ENCODE peak calls at places on chromosomes 3 and 15, in ten cellular contexts. R, A, U, I, E, J, W, H, B and Y are unnamed samples.

GRCh38 chr15:39130556-39131379 is 450.1 kb upstream of the THBS1 start:
- DNase-seq in R (peak), A (no peak), U (no peak), I (no peak), E (no peak), J (no peak), W (no peak), H (no peak), B (no peak), Y (no peak)

GRCh38 chr3:131794766-131795381 is 239.9 kb downstream of the CPNE4 start:
- DNase-seq in R (peak), A (no peak), U (no peak), I (no peak), E (peak), J (no peak), W (peak), H (peak), B (peak), Y (no peak)

GRCh38 chr3:15055019-15055557 is 10.0 kb downstream of the MRPS25 start:
- DNase-seq in R (no peak), A (no peak), U (no peak), I (peak), E (no peak), J (peak), W (peak), H (peak), B (no peak), Y (no peak)

GRCh38 chr15:73908030-73908821 is 18.0 kb upstream of the LOXL1 start:
- DNase-seq in R (peak), A (peak), U (no peak), I (peak), E (peak), J (peak), W (peak), H (peak), B (peak), Y (peak)

GRCh38 chr3:81485444-81485865 is 276.0 kb downstream of the GBE1 start:
- DNase-seq in R (no peak), A (no peak), U (no peak), I (no peak), E (no peak), J (no peak), W (peak), H (peak), B (peak), Y (no peak)

GRCh38 chr3:170726976-170727661 is 141.2 kb upstream of the SLC7A14 start:
- DNase-seq in R (peak), A (no peak), U (peak), I (no peak), E (no peak), J (no peak), W (peak), H (no peak), B (no peak), Y (no peak)

GRCh38 chr3:149390316-149390715 is 12.9 kb upstream of the TM4SF1 start:
- DNase-seq in R (no peak), A (no peak), U (no peak), I (no peak), E (no peak), J (no peak), W (no peak), H (no peak), B (no peak), Y (no peak)

GRCh38 chr3:51819709-51820406 is 40.8 kb upstream of the IQCF6 start:
- DNase-seq in R (no peak), A (no peak), U (no peak), I (no peak), E (no peak), J (no peak), W (no peak), H (no peak), B (no peak), Y (no peak)

GRCh38 chr3:157355276-157355675 is 81.4 kb upstream of the PTX3 start:
- DNase-seq in R (no peak), A (no peak), U (peak), I (no peak), E (no peak), J (no peak), W (no peak), H (no peak), B (no peak), Y (no peak)

GRCh38 chr3:8470801-8471200 is 30.8 kb upstream of the LMCD1 start:
- DNase-seq in R (no peak), A (no peak), U (no peak), I (no peak), E (no peak), J (no peak), W (no peak), H (no peak), B (no peak), Y (no peak)

GRCh38 chr3:12187448-12188327 is 29.0 kb upstream of the TIMP4 start:
- DNase-seq in R (peak), A (no peak), U (no peak), I (no peak), E (no peak), J (no peak), W (peak), H (peak), B (peak), Y (no peak)

GRCh38 chr3:151630938-151631417 is 102.7 kb upstream of the AADACL2 start:
- DNase-seq in R (no peak), A (no peak), U (peak), I (no peak), E (no peak), J (no peak), W (peak), H (no peak), B (no peak), Y (no peak)

GRCh38 chr15:96893159-96893906 is 562.8 kb downstream of the NR2F2 start:
- DNase-seq in R (no peak), A (no peak), U (peak), I (no peak), E (no peak), J (no peak), W (peak), H (peak), B (no peak), Y (no peak)

GRCh38 chr3:14880486-14881179 is 61.9 kb downstream of the FGD5 start:
- DNase-seq in R (no peak), A (no peak), U (no peak), I (no peak), E (no peak), J (no peak), W (no peak), H (no peak), B (no peak), Y (no peak)

GRCh38 chr3:15797600-15798303 is at the start of gene ANKRD28:
- DNase-seq in R (peak), A (no peak), U (peak), I (no peak), E (no peak), J (no peak), W (peak), H (peak), B (peak), Y (no peak)

GRCh38 chr3:59567656-59568055 is 517.8 kb upstream of the CFAP20DC start:
- DNase-seq in R (no peak), A (no peak), U (no peak), I (no peak), E (no peak), J (no peak), W (no peak), H (no peak), B (no peak), Y (no peak)

GRCh38 chr3:45333549-45333948 is 54.8 kb upstream of the LARS2 start:
- DNase-seq in R (no peak), A (no peak), U (no peak), I (no peak), E (no peak), J (no peak), W (peak), H (no peak), B (no peak), Y (no peak)

GRCh38 chr3:40179016-40179415 is 130.5 kb upstream of the EIF1B start:
- DNase-seq in R (peak), A (peak), U (no peak), I (peak), E (peak), J (peak), W (peak), H (peak), B (peak), Y (peak)

GRCh38 chr3:196012941-196013471 is 68.9 kb downstream of the TFRC start:
- DNase-seq in R (no peak), A (no peak), U (no peak), I (no peak), E (no peak), J (no peak), W (no peak), H (no peak), B (no peak), Y (no peak)

GRCh38 chr3:144361002-144361401 is 389.4 kb downstream of the DIPK2A start:
- DNase-seq in R (no peak), A (no peak), U (no peak), I (no peak), E (no peak), J (no peak), W (no peak), H (no peak), B (no peak), Y (no peak)

GRCh38 chr15:72368895-72369294 is 6.9 kb downstream of the HEXA start:
- DNase-seq in R (no peak), A (no peak), U (no peak), I (no peak), E (no peak), J (no peak), W (no peak), H (peak), B (no peak), Y (no peak)

GRCh38 chr3:20280257-20280656 is 94.3 kb upstream of the SGO1 start:
- DNase-seq in R (no peak), A (no peak), U (no peak), I (no peak), E (no peak), J (no peak), W (no peak), H (no peak), B (no peak), Y (no peak)

GRCh38 chr3:140910860-140911259 is 30.8 kb upstream of the SLC25A36 start:
- DNase-seq in R (no peak), A (no peak), U (no peak), I (no peak), E (peak), J (no peak), W (peak), H (no peak), B (peak), Y (no peak)